ENCODE peak calls at places on chromosomes 13 and 19, in seven cellular contexts. A is IMR-90, U is mesendoderm, V is neuronal stem cell, Y is mesenchymal stem cell, L is H1, S is trophoblast cell. B is an unnamed sample.

GRCh38 chr19:12913871-12914690 is 5.0 kb downstream of the SYCE2 start:
- DNase-seq in U (peak), L (no peak), S (no peak), Y (no peak), A (no peak), V (no peak), B (no peak)

GRCh38 chr19:10836478-10837325 is 690 bp upstream of the TMED1 start:
- DNase-seq in Y (no peak), V (no peak), L (no peak), U (no peak), S (peak), A (no peak), B (peak)

GRCh38 chr13:41942462-41943094 is 18.3 kb downstream of the VWA8 start:
- DNase-seq in S (peak), A (peak), U (peak), V (peak), Y (peak), L (no peak), B (peak)

GRCh38 chr13:97978661-97979450 is 25.4 kb downstream of the IPO5 start:
- DNase-seq in Y (peak), L (no peak), U (peak), S (no peak), V (peak), A (peak), B (no peak)

GRCh38 chr13:59771272-59771671 is 392.5 kb downstream of the DIAPH3 start:
- DNase-seq in A (peak), S (no peak), V (no peak), L (no peak), Y (peak), U (no peak), B (no peak)

GRCh38 chr13:40765602-40766001 is 5.4 kb downstream of the MRPS31 start:
- DNase-seq in V (no peak), L (no peak), A (no peak), U (no peak), S (no peak), Y (no peak), B (no peak)

GRCh38 chr19:30449673-30450072 is 77.5 kb downstream of the ZNF536 start:
- DNase-seq in A (no peak), Y (no peak), V (peak), S (no peak), L (no peak), U (peak), B (no peak)

GRCh38 chr13:23570931-23571330 is 719 bp downstream of the TNFRSF19 start:
- DNase-seq in L (no peak), A (peak), Y (no peak), V (no peak), U (no peak), S (no peak), B (no peak)

GRCh38 chr13:37681295-37682032 is 82.9 kb upstream of the POSTN start:
- DNase-seq in U (no peak), L (no peak), V (no peak), Y (peak), S (no peak), A (peak), B (no peak)

GRCh38 chr13:64819081-64819480 is 2411.1 kb downstream of the PCDH9 start:
- DNase-seq in U (no peak), A (peak), S (no peak), L (no peak), Y (no peak), V (no peak), B (no peak)

GRCh38 chr13:28761586-28761985 is 42.8 kb upstream of the SLC46A3 start:
- DNase-seq in V (no peak), S (peak), L (no peak), Y (peak), U (no peak), A (peak), B (no peak)

GRCh38 chr19:49210108-49210900 is 52.7 kb downstream of the TRPM4 start:
- DNase-seq in A (no peak), S (peak), U (peak), V (peak), L (peak), Y (peak), B (peak)

DNA sequence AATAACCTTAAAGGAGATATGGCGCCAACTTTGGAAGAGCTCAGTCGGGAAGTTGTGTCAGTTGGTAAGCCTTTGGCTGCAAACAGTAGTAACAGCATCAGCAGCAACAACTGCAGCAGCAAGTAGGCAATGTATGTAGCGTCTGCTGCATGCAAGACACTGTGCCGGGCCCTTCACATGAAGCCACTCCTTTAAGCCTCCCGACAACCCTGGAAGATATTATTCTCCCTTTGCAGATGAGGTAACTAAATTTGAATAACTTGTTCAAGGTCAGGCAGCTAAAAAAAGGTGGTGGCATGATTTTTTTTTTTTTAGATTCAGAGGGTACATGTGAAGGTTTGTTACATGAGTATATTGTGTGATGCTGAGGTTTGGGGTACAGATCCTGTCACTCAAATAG is 19.7 kb downstream of the SIPA1L3 start:
- DNase-seq in Y (no peak), U (no peak), S (no peak), A (no peak), L (no peak), V (no peak), B (no peak)
- H2BK5ac ChIP-seq in Y (no peak), U (no peak), S (no peak), A (no peak), L (no peak), V (no peak), B (no peak)

GRCh38 chr19:46605356-46605821 is 4.3 kb downstream of the CALM3 start:
- DNase-seq in S (no peak), U (no peak), L (no peak), A (no peak), V (no peak), Y (no peak), B (no peak)

GRCh38 chr19:46606681-46607440 is 5.7 kb downstream of the CALM3 start:
- DNase-seq in U (no peak), S (no peak), L (no peak), V (no peak), Y (no peak), A (no peak), B (no peak)

GRCh38 chr19:46604781-46605355 is 3.7 kb downstream of the CALM3 start:
- DNase-seq in A (no peak), Y (no peak), L (no peak), V (no peak), U (no peak), S (no peak), B (no peak)

GRCh38 chr19:46607441-46607841 is 6.3 kb downstream of the CALM3 start:
- DNase-seq in S (no peak), U (no peak), A (no peak), L (no peak), Y (no peak), V (no peak), B (no peak)

GRCh38 chr19:46606019-46606418 is 4.9 kb downstream of the CALM3 start:
- DNase-seq in L (no peak), U (no peak), V (no peak), A (no peak), S (no peak), Y (no peak), B (no peak)
- H2BK5ac ChIP-seq in L (no peak), U (no peak), V (no peak), A (no peak), S (no peak), Y (no peak), B (no peak)

GRCh38 chr13:44386932-44387556 is 13.4 kb downstream of the SERP2 start:
- DNase-seq in Y (no peak), L (no peak), S (no peak), V (no peak), U (peak), A (no peak), B (no peak)

GRCh38 chr13:44385847-44386246 is 12.2 kb downstream of the SERP2 start:
- DNase-seq in U (no peak), S (no peak), A (no peak), Y (no peak), L (no peak), V (no peak), B (no peak)

GRCh38 chr13:44389856-44390255 is 16.2 kb downstream of the SERP2 start:
- DNase-seq in U (no peak), Y (no peak), A (no peak), L (no peak), S (no peak), V (no peak), B (no peak)

GRCh38 chr13:44388427-44388826 is 14.8 kb downstream of the SERP2 start:
- DNase-seq in S (no peak), Y (no peak), L (no peak), A (no peak), U (peak), V (no peak), B (no peak)

GRCh38 chr13:44389003-44389666 is 15.5 kb downstream of the SERP2 start:
- DNase-seq in U (peak), Y (no peak), A (no peak), L (no peak), V (no peak), S (no peak), B (no peak)
- H2BK5ac ChIP-seq in U (peak), Y (no peak), A (no peak), L (no peak), V (no peak), S (no peak), B (no peak)

GRCh38 chr13:85228692-85229091 is 570.5 kb downstream of the SLITRK6 start:
- DNase-seq in V (no peak), L (no peak), S (no peak), U (no peak), Y (no peak), A (no peak), B (no peak)
- H2BK5ac ChIP-seq in V (no peak), L (no peak), S (no peak), U (no peak), Y (no peak), A (no peak), B (no peak)

GRCh38 chr19:5137114-5137513 is 168.2 kb downstream of the KDM4B start:
- DNase-seq in V (no peak), L (no peak), Y (no peak), U (no peak), A (no peak), S (no peak), B (no peak)

GRCh38 chr19:5133986-5134595 is 165.2 kb downstream of the KDM4B start:
- DNase-seq in A (no peak), L (no peak), Y (no peak), U (no peak), V (no peak), S (no peak), B (no peak)

GRCh38 chr19:5134683-5135082 is 165.8 kb downstream of the KDM4B start:
- DNase-seq in U (no peak), L (no peak), Y (no peak), V (no peak), A (no peak), S (no peak), B (no peak)

GRCh38 chr19:5137571-5138124 is 168.7 kb downstream of the KDM4B start:
- DNase-seq in U (peak), A (no peak), L (peak), S (no peak), V (no peak), Y (no peak), B (peak)

DNA sequence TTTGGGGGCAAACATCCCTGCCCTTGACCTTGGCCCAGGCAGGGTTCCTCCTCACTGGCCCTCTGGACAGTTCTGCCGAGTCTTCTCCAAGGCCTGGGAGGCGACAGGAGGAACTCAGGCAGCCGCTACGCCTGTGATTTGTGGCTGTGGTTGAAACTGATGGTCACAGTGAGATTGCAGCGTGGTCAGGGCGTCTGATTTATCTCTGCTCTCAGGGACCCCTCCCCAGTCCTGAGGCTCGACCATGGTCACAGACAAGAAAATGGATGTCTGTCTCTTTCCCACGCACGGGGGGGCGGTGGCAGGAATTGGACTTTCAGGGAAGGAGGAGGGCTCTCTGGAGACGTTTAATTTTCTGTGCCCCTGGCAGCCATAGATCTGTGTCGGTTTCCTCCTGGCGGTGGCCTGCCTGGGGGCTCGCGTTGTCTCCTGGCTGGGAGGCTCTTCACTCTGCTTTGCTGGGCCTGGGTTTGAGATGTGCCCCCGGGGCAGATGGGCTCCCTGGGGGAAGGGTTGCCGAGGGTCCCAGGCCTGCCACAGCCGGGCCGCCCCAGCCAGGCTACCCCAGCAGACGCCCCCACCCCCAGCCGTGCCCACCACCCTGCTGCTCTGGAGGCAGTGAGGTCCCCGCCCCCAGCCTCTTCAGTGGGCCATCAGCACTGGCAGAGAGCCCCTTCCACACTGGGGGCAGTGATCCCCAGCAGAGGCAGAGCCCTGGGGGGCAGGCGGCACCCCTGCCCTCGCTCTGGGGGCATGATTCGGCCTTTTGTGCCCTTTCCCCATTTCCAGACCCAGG is 167.3 kb downstream of the KDM4B start:
- DNase-seq in U (no peak), Y (no peak), A (no peak), S (no peak), V (no peak), L (no peak), B (no peak)
- H2BK5ac ChIP-seq in U (no peak), Y (no peak), A (no peak), S (no peak), V (peak), L (no peak), B (no peak)

GRCh38 chr19:39795001-39795400 is 16.3 kb downstream of the LEUTX start:
- DNase-seq in Y (no peak), U (no peak), V (no peak), S (no peak), A (no peak), L (no peak), B (no peak)

GRCh38 chr19:39797083-39797482 is 18.4 kb downstream of the LEUTX start:
- DNase-seq in U (no peak), V (no peak), L (no peak), S (no peak), Y (no peak), A (no peak), B (no peak)

GRCh38 chr19:39788244-39788643 is 9.6 kb downstream of the LEUTX start:
- DNase-seq in A (no peak), U (no peak), V (no peak), S (no peak), Y (no peak), L (no peak), B (no peak)

GRCh38 chr19:39796000-39796498 is 17.4 kb downstream of the LEUTX start:
- DNase-seq in U (no peak), V (no peak), Y (no peak), S (no peak), A (no peak), L (no peak), B (peak)

GRCh38 chr19:39792999-39793546 is 14.4 kb downstream of the LEUTX start:
- DNase-seq in S (peak), U (peak), V (peak), A (peak), Y (peak), L (peak), B (peak)
- H2BK5ac ChIP-seq in S (no peak), U (no peak), V (no peak), A (no peak), Y (no peak), L (no peak), B (no peak)

GRCh38 chr13:53105881-53106280 is 77.3 kb downstream of the OLFM4 start:
- DNase-seq in L (no peak), Y (no peak), U (no peak), V (no peak), A (no peak), S (peak), B (no peak)

GRCh38 chr13:53104120-53104519 is 75.5 kb downstream of the OLFM4 start:
- DNase-seq in S (peak), V (no peak), U (no peak), L (no peak), A (no peak), Y (no peak), B (no peak)

GRCh38 chr13:53101883-53102282 is 73.3 kb downstream of the OLFM4 start:
- DNase-seq in S (no peak), A (no peak), Y (no peak), U (no peak), L (no peak), V (no peak), B (no peak)

GRCh38 chr13:53110181-53110580 is 81.6 kb downstream of the OLFM4 start:
- DNase-seq in A (no peak), U (no peak), L (no peak), Y (no peak), V (no peak), S (no peak), B (no peak)

DNA sequence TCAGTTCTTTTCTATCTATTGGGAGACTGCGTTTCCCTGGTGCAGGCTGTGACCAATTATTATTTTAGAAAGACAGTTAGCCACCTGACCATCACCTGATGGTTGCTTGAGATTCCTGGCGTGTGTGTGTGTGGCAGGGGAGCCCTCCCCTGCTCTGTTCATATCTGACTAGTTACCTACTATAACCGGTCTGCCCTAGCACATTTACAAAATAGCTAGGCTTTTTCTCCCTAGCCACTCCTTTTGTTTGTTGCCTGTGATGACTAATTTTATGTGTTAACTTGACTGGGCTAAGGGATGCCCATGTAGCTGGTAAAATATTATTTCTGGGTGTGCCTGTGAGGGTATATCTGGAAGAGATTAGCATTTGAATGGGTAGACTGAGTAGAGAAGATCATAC is 76.9 kb downstream of the OLFM4 start:
- DNase-seq in S (peak), A (no peak), L (no peak), V (no peak), U (no peak), Y (no peak), B (no peak)
- H2BK5ac ChIP-seq in S (peak), A (no peak), L (no peak), V (no peak), U (no peak), Y (no peak), B (no peak)